ENCODE peak calls at places on chromosomes 13 and 19, in eight cellular contexts. Z, U, T, G, C, Q, P and O are unnamed samples.

GRCh38 chr13:102700088-102701031 is 5.5 kb upstream of the METTL21C start:
- DNase-seq in T (peak), Q (no peak), P (no peak), G (no peak), C (no peak), Z (no peak), U (no peak), O (peak)

GRCh38 chr19:38696733-38697055 is 47.6 kb downstream of the CAPN12 start:
- DNase-seq in U (no peak), Q (no peak), P (no peak), T (no peak), C (no peak), G (no peak), Z (no peak), O (no peak)

GRCh38 chr13:102642475-102642874 is 45.7 kb downstream of the TPP2 start:
- DNase-seq in Z (no peak), T (no peak), P (no peak), G (no peak), Q (peak), C (peak), U (no peak), O (peak)

GRCh38 chr13:20703785-20704458 is 423 bp downstream of the IL17D start:
- DNase-seq in C (peak), Q (peak), P (peak), U (peak), Z (peak), T (no peak), G (peak), O (peak)

GRCh38 chr13:51339952-51340732 is 651 bp downstream of the SERPINE3 start:
- DNase-seq in T (no peak), Q (no peak), P (no peak), C (no peak), G (no peak), U (no peak), Z (no peak), O (no peak)

GRCh38 chr13:101511766-101512165 is 59.3 kb downstream of the ITGBL1 start:
- DNase-seq in C (no peak), Z (no peak), T (no peak), P (no peak), Q (no peak), G (no peak), U (no peak), O (no peak)

GRCh38 chr19:34298891-34299510 is 44.6 kb downstream of the GARRE1 start:
- DNase-seq in Q (no peak), T (no peak), G (no peak), C (no peak), P (no peak), Z (no peak), U (no peak), O (no peak)

GRCh38 chr19:16376649-16377048 is 52.0 kb downstream of the KLF2 start:
- DNase-seq in Q (no peak), Z (no peak), T (no peak), U (no peak), P (peak), G (no peak), C (no peak), O (no peak)

GRCh38 chr19:37716140-37716539 is 3.4 kb downstream of the ZNF607 start:
- DNase-seq in Z (no peak), T (no peak), Q (no peak), U (no peak), G (no peak), C (no peak), P (no peak), O (no peak)

GRCh38 chr13:23541221-23541620 is 29.0 kb upstream of the TNFRSF19 start:
- DNase-seq in Q (no peak), G (no peak), U (no peak), P (no peak), C (no peak), T (no peak), Z (no peak), O (no peak)

GRCh38 chr19:22144394-22144793 is 52.4 kb downstream of the ZNF676 start:
- DNase-seq in G (no peak), Q (no peak), P (no peak), U (no peak), Z (no peak), C (no peak), T (no peak), O (no peak)

GRCh38 chr19:11373166-11373884 is 1.1 kb upstream of the SWSAP1 start:
- DNase-seq in Q (no peak), T (no peak), P (no peak), G (peak), C (peak), Z (no peak), U (no peak), O (no peak)

GRCh38 chr13:36612242-36612641 is 61.6 kb upstream of the SERTM1 start:
- DNase-seq in C (no peak), Q (no peak), G (no peak), T (no peak), Z (no peak), U (no peak), P (no peak), O (no peak)

GRCh38 chr19:29129148-29129547 is 83.8 kb downstream of the UQCRFS1 start:
- DNase-seq in C (no peak), P (no peak), Z (no peak), U (no peak), Q (no peak), T (no peak), G (no peak), O (no peak)

GRCh38 chr13:41401371-41401770 is 56.0 kb upstream of the RGCC start:
- DNase-seq in U (no peak), G (no peak), C (no peak), Z (no peak), T (no peak), Q (no peak), P (no peak), O (no peak)